ENCODE peak calls at places on chromosomes 12 and 14, in four cellular contexts. E is HepG2, W is K562, Z is H1. C is an unnamed sample.
A peak's percentile ranks its signal among the peaks of the same experiment; 100 is the strongest.

GRCh38 chr12:51832708-51833107 is 15.8 kb downstream of the FIGNL2 start:
- DNase-seq in Z (no peak), W (no peak), E (no peak), C (no peak)

GRCh38 chr12:98471085-98471484 is 44.3 kb upstream of the TMPO start:
- DNase-seq in W (no peak), Z (no peak), E (no peak), C (no peak)

GRCh38 chr12:76024942-76025600 is 6.5 kb downstream of the PHLDA1 start:
- DNase-seq in Z (no peak), W (no peak), E (no peak), C (no peak)

GRCh38 chr12:6167327-6168280 is 32.6 kb upstream of the CD9 start:
- DNase-seq in W (peak; percentile 57), Z (no peak), E (peak; percentile 30), C (peak; percentile 62)

GRCh38 chr12:121872546-121873223 is 14.0 kb upstream of the HPD start:
- DNase-seq in E (no peak), W (no peak), Z (no peak), C (no peak)

GRCh38 chr12:107884769-107885694 is 110.5 kb downstream of the ASCL4 start:
- DNase-seq in Z (peak; percentile 63), W (peak; percentile 62), E (peak; percentile 58), C (no peak)

GRCh38 chr12:117571321-117571720 is 209.9 kb upstream of the NOS1 start:
- DNase-seq in Z (no peak), W (no peak), E (no peak), C (no peak)

GRCh38 chr14:100104523-100105300 is 39.5 kb downstream of the EVL start:
- DNase-seq in E (no peak), W (no peak), Z (no peak), C (no peak)

GRCh38 chr12:117441751-117442150 is 80.3 kb upstream of the NOS1 start:
- DNase-seq in E (no peak), Z (no peak), W (no peak), C (no peak)

GRCh38 chr12:12624479-12625120 is 12.9 kb downstream of the CREBL2 start:
- DNase-seq in E (peak; percentile 63), W (no peak), Z (no peak), C (no peak)

GRCh38 chr12:67222302-67222701 is 46.9 kb upstream of the CAND1 start:
- DNase-seq in E (no peak), W (no peak), Z (no peak), C (no peak)

GRCh38 chr12:85413266-85413665 is 133.2 kb downstream of the ALX1 start:
- DNase-seq in W (no peak), E (no peak), Z (no peak), C (no peak)

GRCh38 chr14:104741108-104741802 is 11.7 kb upstream of the SIVA1 start:
- DNase-seq in Z (no peak), W (no peak), E (no peak), C (no peak)

GRCh38 chr12:3661028-3661427 is 91.9 kb downstream of the CRACR2A start:
- DNase-seq in W (no peak), E (peak; percentile 5), Z (no peak), C (no peak)

GRCh38 chr14:34713681-34714319 is 593 bp downstream of the CFL2 start:
- DNase-seq in W (peak; percentile 7), Z (no peak), E (peak; percentile 55), C (no peak)

GRCh38 chr14:30855345-30856037 is 18.9 kb upstream of the COCH start:
- DNase-seq in E (no peak), W (no peak), Z (no peak), C (no peak)

GRCh38 chr12:93766802-93767523 is 89.8 kb downstream of the CRADD start:
- DNase-seq in E (no peak), Z (no peak), W (no peak), C (no peak)

GRCh38 chr14:32233292-32233691 is 30.2 kb upstream of the RNU6-8 start:
- DNase-seq in E (no peak), Z (no peak), W (no peak), C (no peak)

GRCh38 chr14:23580948-23581281 is 2.3 kb upstream of the JPH4 start:
- DNase-seq in E (no peak), Z (no peak), W (no peak), C (no peak)

GRCh38 chr14:61388173-61388975 is 67.0 kb downstream of the PRKCH start:
- DNase-seq in Z (no peak), W (no peak), E (no peak), C (peak; percentile 86)

GRCh38 chr14:32100175-32100574 is 23.1 kb downstream of the ARHGAP5 start:
- DNase-seq in W (no peak), Z (no peak), E (no peak), C (no peak)

GRCh38 chr12:19894803-19895202 is 455.5 kb downstream of the AEBP2 start:
- DNase-seq in E (no peak), W (no peak), Z (no peak), C (peak; percentile 83)

GRCh38 chr12:12734561-12735071 is 17.4 kb downstream of the CDKN1B start:
- DNase-seq in W (no peak), Z (no peak), E (no peak), C (no peak)

GRCh38 chr14:54173782-54174181 is 217.2 kb upstream of the BMP4 start:
- DNase-seq in Z (no peak), W (no peak), E (no peak), C (no peak)

GRCh38 chr12:106234513-106234912 is 13.3 kb downstream of the CKAP4 start:
- DNase-seq in W (no peak), Z (no peak), E (no peak), C (no peak)

GRCh38 chr14:85481471-85481870 is 48.5 kb upstream of the FLRT2 start:
- DNase-seq in Z (no peak), W (no peak), E (no peak), C (no peak)

GRCh38 chr14:43532825-43533416 is 974.2 kb downstream of the FSCB start:
- DNase-seq in W (no peak), E (no peak), Z (no peak), C (no peak)

GRCh38 chr14:68815288-68816182 is 22.7 kb upstream of the ZFP36L1 start:
- DNase-seq in E (no peak), Z (no peak), W (no peak), C (no peak)

GRCh38 chr12:26648584-26648983 is 184.4 kb downstream of the ITPR2 start:
- DNase-seq in W (no peak), E (no peak), Z (no peak), C (no peak)

GRCh38 chr12:13211191-13211858 is 14.8 kb downstream of the EMP1 start:
- DNase-seq in Z (no peak), E (no peak), W (no peak), C (no peak)

GRCh38 chr12:106251636-106252035 is 3.8 kb upstream of the CKAP4 start:
- DNase-seq in E (no peak), Z (peak; percentile 39), W (no peak), C (no peak)

GRCh38 chr14:32022525-32022924 is 54.6 kb upstream of the ARHGAP5 start:
- DNase-seq in E (no peak), Z (no peak), W (no peak), C (no peak)

GRCh38 chr12:39846971-39847661 is 227.5 kb upstream of the ABCD2 start:
- DNase-seq in W (no peak), Z (no peak), E (peak; percentile 4), C (no peak)

GRCh38 chr12:46523863-46524770 is 151.5 kb upstream of the SLC38A2 start:
- DNase-seq in W (peak; percentile 29), E (peak; percentile 92), Z (no peak), C (no peak)

GRCh38 chr14:50823051-50823762 is 7.8 kb downstream of the NIN start:
- DNase-seq in Z (no peak), E (no peak), W (no peak), C (peak; percentile 39)

GRCh38 chr12:90543841-90544240 is 411.1 kb downstream of the CCER1 start:
- DNase-seq in Z (no peak), E (no peak), W (no peak), C (no peak)

GRCh38 chr14:70856851-70857498 is 47.7 kb upstream of the MAP3K9 start:
- DNase-seq in E (no peak), W (no peak), Z (no peak), C (no peak)

DNA sequence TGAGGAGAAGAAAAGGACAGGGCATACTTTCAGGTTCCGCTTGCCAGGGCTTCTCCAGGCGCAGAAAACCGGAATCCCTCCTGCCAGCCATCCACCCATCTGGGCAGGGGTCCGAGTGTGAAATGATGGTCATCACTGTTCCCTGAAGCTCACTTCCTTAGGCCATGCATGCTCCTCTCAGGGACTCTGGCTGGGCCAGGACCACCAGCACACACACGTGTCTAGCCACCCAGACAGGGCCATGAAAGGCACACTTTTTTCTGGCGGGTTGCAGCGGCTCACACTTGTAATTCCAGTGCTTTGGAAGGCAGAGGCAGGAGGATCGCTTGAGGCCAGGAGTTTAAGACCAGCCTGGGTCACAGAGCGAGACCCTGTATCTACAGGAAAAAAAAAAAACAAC is 1.5 kb downstream of the TCL1A start:
- DNase-seq in E (no peak), W (no peak), Z (no peak), C (no peak)
- H3K9ac ChIP-seq in E (no peak overlapping the region), W (no peak overlapping the region), Z (no peak overlapping the region), C (peak overlapping the region; percentile 87)

DNA sequence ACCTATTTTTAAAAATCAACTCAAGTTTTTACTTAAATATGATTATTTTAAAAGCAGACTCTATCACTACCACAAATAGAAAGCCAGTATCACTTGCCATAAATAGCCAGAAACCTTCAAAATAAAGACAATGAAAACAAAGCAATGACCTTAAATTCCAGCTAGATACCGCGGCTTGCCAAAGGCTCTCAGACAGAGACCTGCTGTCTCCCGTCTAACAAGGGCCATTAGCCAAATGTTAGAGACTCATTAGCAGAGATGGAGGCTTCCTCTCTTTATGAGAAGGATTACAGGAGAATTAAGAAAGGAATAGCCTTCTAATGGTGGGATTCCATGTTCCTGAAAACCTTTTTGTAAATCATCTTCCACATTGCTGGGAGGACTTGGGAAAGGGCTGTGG is 206.6 kb downstream of the AACS start:
- DNase-seq in Z (no peak), W (no peak), E (no peak), C (no peak)
- TF ChIP-seq CBX5 in Z (no peak), W (no peak), E (no peak), C (no peak)

DNA sequence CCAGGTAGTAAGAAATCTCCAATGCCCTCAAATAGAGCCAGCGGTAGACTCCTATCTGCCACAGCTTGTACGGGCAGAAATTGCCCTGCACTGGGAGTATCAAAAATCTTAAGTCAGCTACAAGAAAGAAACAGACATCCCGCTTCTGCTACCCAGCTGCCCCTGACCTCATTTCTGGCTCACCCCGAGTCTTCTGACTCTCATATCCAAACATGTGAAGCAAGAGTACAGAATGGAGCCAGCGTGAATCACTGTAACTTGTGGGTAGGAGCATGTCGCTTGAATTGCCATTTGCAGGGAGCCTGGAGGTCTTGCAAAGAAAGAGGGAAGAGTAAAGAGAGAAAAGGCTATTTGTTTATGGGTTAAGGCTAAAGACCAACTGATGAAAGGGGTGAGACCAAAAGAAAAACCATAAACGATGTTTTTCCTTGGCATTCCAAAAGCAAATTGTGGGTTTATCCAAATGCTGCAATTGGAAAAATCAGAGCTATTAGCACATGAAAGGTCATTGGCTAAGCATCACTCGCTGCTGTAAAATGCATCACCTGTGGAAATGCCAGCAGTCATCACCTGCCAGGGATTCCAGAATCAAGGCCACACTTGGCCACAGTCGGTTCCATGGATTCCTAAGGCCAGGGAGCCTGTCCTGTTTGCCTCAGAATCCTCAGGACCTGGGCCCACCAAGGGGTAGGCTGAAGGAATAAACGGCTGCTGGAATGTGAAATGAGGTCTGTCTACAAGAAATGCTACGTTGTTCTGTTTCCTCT is 86.6 kb downstream of the FOXN3 start:
- DNase-seq in E (no peak), W (no peak), Z (no peak), C (no peak)
- H3K9ac ChIP-seq in E (no peak overlapping the region), W (no peak overlapping the region), Z (no peak overlapping the region), C (peak overlapping the region; percentile 49)

GRCh38 chr14:103023881-103024473 is 33.4 kb downstream of the CDC42BPB start:
- DNase-seq in W (no peak), Z (no peak), E (no peak), C (no peak)
- TF ChIP-seq CBX5 in W (no peak), Z (no peak), E (no peak), C (no peak)